ENCODE peak calls at places on chromosomes 3 and 15, in four cellular contexts. One of them, this sample, is unnamed.

GRCh38 chr3:195237981-195238625 is 32.9 kb downstream of the XXYLT1 start:
- DNase-seq in IMR-90: no peak
- DNase-seq in H1: no peak
- DNase-seq in H9: no peak
- DNase-seq in this sample: no peak

GRCh38 chr3:39196034-39196433 is 3.6 kb upstream of the XIRP1 start:
- DNase-seq in H9: no peak
- DNase-seq in H1: no peak
- DNase-seq in IMR-90: no peak
- DNase-seq in this sample: no peak

GRCh38 chr3:4492240-4493007 is 724 bp upstream of the ITPR1 start:
- DNase-seq in H1: peak
- DNase-seq in IMR-90: peak
- DNase-seq in H9: peak
- DNase-seq in this sample: peak

GRCh38 chr3:24390169-24390821 is 104.4 kb downstream of the THRB start:
- DNase-seq in H1: no peak
- DNase-seq in IMR-90: no peak
- DNase-seq in H9: no peak
- DNase-seq in this sample: no peak

GRCh38 chr3:31285808-31286486 is 246.8 kb upstream of the STT3B start:
- DNase-seq in H1: no peak
- DNase-seq in H9: no peak
- DNase-seq in IMR-90: no peak
- DNase-seq in this sample: no peak

GRCh38 chr3:46893763-46894162 is 16.2 kb downstream of the PTH1R start:
- DNase-seq in H1: no peak
- DNase-seq in IMR-90: no peak
- DNase-seq in H9: no peak
- DNase-seq in this sample: no peak

GRCh38 chr15:80549191-80549590 is 145.0 kb downstream of the ARNT2 start:
- DNase-seq in H1: no peak
- DNase-seq in H9: no peak
- DNase-seq in IMR-90: peak
- DNase-seq in this sample: no peak

GRCh38 chr3:190044142-190044541 is 76.6 kb downstream of the P3H2 start:
- DNase-seq in H9: no peak
- DNase-seq in H1: no peak
- DNase-seq in IMR-90: peak
- DNase-seq in this sample: no peak

GRCh38 chr3:31288641-31289100 is 244.1 kb upstream of the STT3B start:
- DNase-seq in H9: peak
- DNase-seq in IMR-90: peak
- DNase-seq in H1: peak
- DNase-seq in this sample: peak

GRCh38 chr15:35302340-35302739 is 217.2 kb upstream of the NANOGP8 start:
- DNase-seq in H9: no peak
- DNase-seq in IMR-90: no peak
- DNase-seq in H1: no peak
- DNase-seq in this sample: no peak

GRCh38 chr3:99485286-99485685 is 153.1 kb upstream of the COL8A1 start:
- DNase-seq in IMR-90: no peak
- DNase-seq in H9: no peak
- DNase-seq in H1: no peak
- DNase-seq in this sample: no peak

GRCh38 chr3:64909011-64909410 is 221.2 kb upstream of the ADAMTS9 start:
- DNase-seq in H1: no peak
- DNase-seq in H9: no peak
- DNase-seq in IMR-90: no peak
- DNase-seq in this sample: no peak

GRCh38 chr15:55914446-55914845 is 79.0 kb downstream of the NEDD4 start:
- DNase-seq in H1: no peak
- DNase-seq in IMR-90: no peak
- DNase-seq in H9: no peak
- DNase-seq in this sample: no peak

GRCh38 chr3:48826451-48826850 is 21.2 kb downstream of the PRKAR2A start:
- DNase-seq in H9: no peak
- DNase-seq in IMR-90: peak
- DNase-seq in H1: no peak
- DNase-seq in this sample: no peak

GRCh38 chr3:127072971-127073851 is 90.3 kb downstream of the PLXNA1 start:
- DNase-seq in H9: no peak
- DNase-seq in IMR-90: no peak
- DNase-seq in H1: no peak
- DNase-seq in this sample: no peak

GRCh38 chr3:197522183-197522715 is 33.5 kb downstream of the BDH1 start:
- DNase-seq in H1: no peak
- DNase-seq in IMR-90: no peak
- DNase-seq in H9: no peak
- DNase-seq in this sample: no peak

GRCh38 chr3:101119535-101119934 is 126.3 kb upstream of the ABI3BP start:
- DNase-seq in H9: no peak
- DNase-seq in IMR-90: peak
- DNase-seq in H1: no peak
- DNase-seq in this sample: no peak

GRCh38 chr3:177835917-177836316 is 638.6 kb upstream of the TBL1XR1 start:
- DNase-seq in IMR-90: peak
- DNase-seq in H1: no peak
- DNase-seq in H9: no peak
- DNase-seq in this sample: no peak

GRCh38 chr15:63318344-63318743 is 40.9 kb downstream of the APH1B start:
- DNase-seq in H9: no peak
- DNase-seq in H1: no peak
- DNase-seq in IMR-90: no peak
- DNase-seq in this sample: no peak

DNA sequence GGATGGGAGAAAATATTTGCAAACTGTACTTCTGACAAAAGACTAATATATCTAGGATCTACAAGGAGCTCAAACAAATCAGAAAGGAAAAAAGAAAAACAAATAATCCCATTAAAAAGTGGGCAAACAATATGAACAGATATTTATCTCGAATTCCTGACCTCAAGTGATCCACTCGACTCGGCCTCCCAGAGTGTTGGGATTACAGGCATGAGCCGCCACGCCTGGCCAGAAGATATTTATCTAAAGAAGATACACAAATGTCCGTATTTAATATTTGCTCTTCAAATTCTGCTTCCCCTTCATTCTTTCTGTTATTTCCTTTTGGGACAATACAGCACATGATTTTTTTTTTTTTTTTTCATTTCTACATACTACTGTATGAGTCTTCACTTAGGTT is 151.7 kb upstream of the GRM7 start:
- DNase-seq in IMR-90: no peak
- DNase-seq in H9: no peak
- DNase-seq in H1: no peak
- DNase-seq in this sample: no peak
- H3K27ac ChIP-seq in IMR-90: no peak
- H3K27ac ChIP-seq in H9: no peak
- H3K27ac ChIP-seq in H1: no peak
- H3K27ac ChIP-seq in this sample: no peak

GRCh38 chr15:68389041-68389930 is 42.7 kb downstream of the ITGA11 start:
- DNase-seq in H9: peak
- DNase-seq in H1: no peak
- DNase-seq in IMR-90: no peak
- DNase-seq in this sample: peak
- H3K56ac ChIP-seq in H9: no peak
- H3K56ac ChIP-seq in H1: no peak
- H3K56ac ChIP-seq in IMR-90: no peak
- H3K56ac ChIP-seq in this sample: no peak

GRCh38 chr15:66900586-66901310 is 164.7 kb upstream of the SMAD3 start:
- DNase-seq in H1: no peak
- DNase-seq in IMR-90: no peak
- DNase-seq in H9: no peak
- DNase-seq in this sample: no peak
- H3K27ac ChIP-seq in H1: no peak
- H3K27ac ChIP-seq in IMR-90: peak
- H3K27ac ChIP-seq in H9: no peak
- H3K27ac ChIP-seq in this sample: no peak

DNA sequence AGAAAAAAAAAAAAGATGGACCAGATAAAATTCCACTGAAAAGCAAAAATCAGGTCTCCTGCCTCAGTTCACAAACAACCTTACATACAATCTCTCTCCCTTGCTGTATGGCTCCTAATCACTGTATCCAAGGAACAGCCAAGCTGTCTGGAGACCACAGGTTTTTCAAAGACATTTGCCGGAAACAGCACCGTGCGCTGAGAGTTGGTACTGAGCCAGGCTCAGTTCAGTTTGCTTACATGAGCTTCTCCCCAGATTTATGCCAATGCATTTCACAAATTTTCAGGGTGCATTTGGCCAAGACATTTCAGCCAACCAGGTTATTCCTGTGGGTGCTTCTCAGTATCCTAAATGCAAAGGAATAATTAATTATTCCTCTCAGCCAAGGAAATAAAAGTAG is 4.1 kb downstream of the ACP3 start:
- DNase-seq in H9: no peak
- DNase-seq in IMR-90: no peak
- DNase-seq in H1: no peak
- DNase-seq in this sample: no peak
- H3K56ac ChIP-seq in H9: no peak
- H3K56ac ChIP-seq in IMR-90: no peak
- H3K56ac ChIP-seq in H1: no peak
- H3K56ac ChIP-seq in this sample: no peak

GRCh38 chr3:50297384-50297775 is 1.8 kb downstream of the HYAL3 start:
- DNase-seq in H1: no peak
- DNase-seq in IMR-90: no peak
- DNase-seq in H9: no peak
- DNase-seq in this sample: no peak

GRCh38 chr3:50294492-50295403 is 2.5 kb upstream of the IFRD2 start:
- DNase-seq in H9: no peak
- DNase-seq in IMR-90: no peak
- DNase-seq in H1: no peak
- DNase-seq in this sample: no peak

GRCh38 chr3:50296721-50297383 is 2.4 kb downstream of the HYAL3 start:
- DNase-seq in IMR-90: no peak
- DNase-seq in H9: no peak
- DNase-seq in H1: no peak
- DNase-seq in this sample: no peak

GRCh38 chr3:50294089-50294488 is 1.9 kb upstream of the IFRD2 start:
- DNase-seq in H1: no peak
- DNase-seq in IMR-90: no peak
- DNase-seq in H9: no peak
- DNase-seq in this sample: no peak

DNA sequence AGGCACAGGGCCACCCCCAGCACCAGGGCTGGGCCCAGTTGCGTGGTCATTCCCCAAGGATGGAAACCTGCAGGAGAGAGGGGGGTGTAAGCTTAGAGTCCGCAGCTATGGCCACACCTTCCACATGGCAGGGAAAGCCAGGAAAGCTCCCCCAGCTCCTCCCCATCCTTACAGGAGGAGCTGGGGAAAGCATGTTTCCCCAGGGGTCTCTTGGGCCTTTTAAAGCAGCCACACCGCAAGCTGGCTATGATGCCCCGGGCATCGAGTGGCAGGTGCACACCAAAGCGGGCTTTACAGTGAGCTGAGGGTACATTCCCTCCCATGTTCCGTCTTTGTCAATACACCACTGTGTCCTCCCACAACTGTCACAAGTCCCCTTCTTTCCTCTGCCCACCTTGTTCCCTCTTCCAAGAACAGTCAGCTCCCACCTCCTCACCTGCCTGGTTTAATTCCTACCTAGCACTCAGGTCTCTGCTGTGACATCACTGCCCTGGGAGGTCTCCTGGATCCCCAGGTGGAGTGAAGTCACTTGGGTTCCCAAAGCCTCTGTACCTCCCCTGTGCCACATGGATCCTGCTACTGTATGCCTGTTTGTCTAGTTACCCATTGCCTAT is 3.4 kb upstream of the IFRD2 start:
- DNase-seq in H1: no peak
- DNase-seq in H9: no peak
- DNase-seq in IMR-90: no peak
- DNase-seq in this sample: no peak
- H3K27ac ChIP-seq in H1: no peak
- H3K27ac ChIP-seq in H9: no peak
- H3K27ac ChIP-seq in IMR-90: no peak
- H3K27ac ChIP-seq in this sample: no peak